ENCODE peak calls at places on chromosome 6, in five cellular contexts. I is tibial nerve, M is sigmoid colon, C is H1, R is HepG2. J is an unnamed sample.

GRCh38 chr6:170271771-170272314 is 19.0 kb downstream of the DLL1 start:
- DNase-seq in C (no peak), R (no peak), M (no peak), I (no peak), J (no peak)

GRCh38 chr6:81552644-81553043 is 199.8 kb downstream of the TENT5A start:
- DNase-seq in I (no peak), R (no peak), C (no peak), M (no peak), J (no peak)

GRCh38 chr6:148508401-148509151 is 165.9 kb downstream of the SASH1 start:
- DNase-seq in M (no peak), R (no peak), C (no peak), I (no peak), J (no peak)

GRCh38 chr6:2426561-2427340 is 181.3 kb upstream of the GMDS start:
- DNase-seq in I (no peak), C (no peak), M (no peak), R (no peak), J (no peak)

GRCh38 chr6:139982652-139983051 is 608.2 kb upstream of the CITED2 start:
- DNase-seq in M (no peak), C (no peak), R (no peak), I (no peak), J (no peak)

GRCh38 chr6:57303931-57304681 is 13.3 kb upstream of the PRIM2 start:
- DNase-seq in C (no peak), I (no peak), R (no peak), M (no peak), J (no peak)

GRCh38 chr6:47426524-47427302 is 50.9 kb upstream of the CD2AP start:
- DNase-seq in I (no peak), C (no peak), R (no peak), M (no peak), J (no peak)

GRCh38 chr6:39062014-39062740 is 13.6 kb downstream of the GLP1R start:
- DNase-seq in I (no peak), R (no peak), M (no peak), C (no peak), J (no peak)

GRCh38 chr6:93721386-93722048 is 302.2 kb upstream of the EPHA7 start:
- DNase-seq in I (no peak), C (peak; percentile 52), R (peak; percentile 1), M (no peak), J (no peak)

GRCh38 chr6:46011241-46012085 is 4.2 kb downstream of the CLIC5 start:
- DNase-seq in M (no peak), I (no peak), R (peak; percentile 34), C (no peak), J (no peak)

GRCh38 chr6:134990262-134990661 is 40.4 kb upstream of the ALDH8A1 start:
- DNase-seq in R (no peak), C (no peak), M (no peak), I (no peak), J (no peak)

GRCh38 chr6:22221630-22222029 is 75.2 kb downstream of the PRL start:
- DNase-seq in I (no peak), R (no peak), C (no peak), M (no peak), J (no peak)

GRCh38 chr6:25660512-25660911 is 8.5 kb downstream of the SCGN start:
- DNase-seq in M (no peak), R (peak; percentile 75), I (no peak), C (no peak), J (no peak)

GRCh38 chr6:50602191-50602810 is 111.0 kb upstream of the TFAP2D start:
- DNase-seq in R (peak; percentile 41), M (no peak), C (no peak), I (no peak), J (no peak)

GRCh38 chr6:10793035-10793434 is 45.3 kb downstream of the MAK start:
- DNase-seq in R (peak; percentile 82), M (no peak), I (no peak), C (no peak), J (no peak)

GRCh38 chr6:79463721-79464120 is 73.5 kb downstream of the LCA5 start:
- DNase-seq in I (no peak), M (no peak), R (peak; percentile 86), C (no peak), J (no peak)

GRCh38 chr6:112910256-112910655 is 563.1 kb downstream of the RFPL4B start:
- DNase-seq in C (no peak), I (no peak), M (no peak), R (no peak), J (no peak)

GRCh38 chr6:108106694-108107093 is 32.2 kb upstream of the OSTM1 start:
- DNase-seq in R (no peak), I (no peak), C (no peak), M (no peak), J (no peak)

GRCh38 chr6:150452642-150453243 is 83.9 kb downstream of the IYD start:
- DNase-seq in C (no peak), I (no peak), R (no peak), M (no peak), J (no peak)

GRCh38 chr6:39294133-39294532 is 20.1 kb downstream of the KCNK17 start:
- DNase-seq in C (no peak), I (no peak), R (no peak), M (no peak), J (no peak)

GRCh38 chr6:81003156-81003555 is 749.3 kb downstream of the TENT5A start:
- DNase-seq in R (no peak), C (no peak), I (no peak), M (no peak), J (no peak)

GRCh38 chr6:11460001-11460668 is 77.4 kb upstream of the TMEM170B start:
- DNase-seq in C (no peak), M (no peak), R (no peak), I (no peak), J (no peak)

GRCh38 chr6:5316946-5317345 is 55.6 kb downstream of the FARS2 start:
- DNase-seq in M (no peak), C (no peak), I (no peak), R (no peak), J (no peak)

GRCh38 chr6:26311012-26311384 is 54.0 kb upstream of the BTN3A2 start:
- DNase-seq in C (peak; percentile 72), I (no peak), R (peak; percentile 38), M (no peak), J (peak; percentile 58)

GRCh38 chr6:169791721-169792131 is 40.3 kb downstream of the ERMARD start:
- DNase-seq in C (peak; percentile 20), R (no peak), I (no peak), M (no peak), J (no peak)

GRCh38 chr6:148231572-148231971 is 111.1 kb upstream of the SASH1 start:
- DNase-seq in M (no peak), I (no peak), R (no peak), C (no peak), J (no peak)

GRCh38 chr6:144365176-144365710 is 80.1 kb downstream of the UTRN start:
- DNase-seq in I (no peak), M (no peak), C (no peak), R (no peak), J (no peak)

GRCh38 chr6:15389759-15390723 is 144.2 kb downstream of the JARID2 start:
- DNase-seq in C (no peak), R (peak; percentile 60), I (no peak), M (no peak), J (no peak)

GRCh38 chr6:15392182-15392581 is 146.3 kb downstream of the JARID2 start:
- DNase-seq in M (no peak), I (no peak), R (no peak), C (no peak), J (no peak)

GRCh38 chr6:15389079-15389758 is 143.3 kb downstream of the JARID2 start:
- DNase-seq in M (peak; percentile 72), I (no peak), C (no peak), R (no peak), J (no peak)

GRCh38 chr6:15393605-15394004 is 147.7 kb downstream of the JARID2 start:
- DNase-seq in I (no peak), R (no peak), C (no peak), M (no peak), J (no peak)

GRCh38 chr6:15391500-15391899 is 145.6 kb downstream of the JARID2 start:
- DNase-seq in M (no peak), C (no peak), R (no peak), I (no peak), J (no peak)
- H3K27ac ChIP-seq in M (no peak overlapping the region), C (no peak overlapping the region), R (no peak overlapping the region), I (peak overlapping the region; percentile 24), J (no peak overlapping the region)

DNA sequence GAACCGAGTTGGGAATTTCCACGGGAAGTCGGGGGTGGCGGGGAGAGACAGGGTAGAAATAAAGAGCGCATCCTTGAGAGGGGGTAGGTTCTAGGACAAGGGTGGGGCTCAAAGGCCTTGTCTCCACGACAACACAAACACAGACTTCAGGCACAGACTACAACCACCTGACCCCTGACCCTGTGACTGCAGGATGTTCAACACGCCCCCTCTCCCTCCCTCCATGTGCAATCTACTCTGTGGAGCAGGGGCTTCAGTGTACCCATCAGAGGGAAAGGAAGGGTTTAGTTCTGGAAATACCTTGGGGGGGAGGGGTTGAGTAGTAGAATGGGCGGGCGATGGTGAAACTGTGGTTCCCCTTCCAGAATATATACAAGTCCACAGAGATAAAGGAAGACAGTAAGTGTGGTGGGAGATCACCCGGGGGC is 651 bp upstream of the TAPBP start:
- DNase-seq in I (no peak), M (peak; percentile 89), R (peak; percentile 80), C (peak; percentile 61), J (peak; percentile 68)
- TF ChIP-seq EP300 in I (no peak), M (no peak), R (no peak), C (no peak), J (no peak)

GRCh38 chr6:158713469-158713868 is 63.6 kb downstream of the SYTL3 start:
- DNase-seq in I (no peak), M (peak; percentile 43), R (no peak), C (no peak), J (no peak)

GRCh38 chr6:158722176-158722729 is 72.4 kb downstream of the SYTL3 start:
- DNase-seq in I (no peak), C (no peak), R (no peak), M (no peak), J (no peak)

GRCh38 chr6:158715330-158716311 is 65.8 kb downstream of the SYTL3 start:
- DNase-seq in R (no peak), I (no peak), M (no peak), C (no peak), J (no peak)

GRCh38 chr6:158717341-158718328 is 67.8 kb downstream of the SYTL3 start:
- DNase-seq in M (peak; percentile 22), C (no peak), R (no peak), I (no peak), J (no peak)

GRCh38 chr6:158718431-158719126 is 68.7 kb downstream of the SYTL3 start:
- DNase-seq in I (no peak), C (peak; percentile 82), M (peak; percentile 51), R (peak; percentile 38), J (no peak)
- H3K27ac ChIP-seq in I (no peak overlapping the region), C (no peak overlapping the region), M (no peak overlapping the region), R (no peak overlapping the region), J (no peak overlapping the region)

DNA sequence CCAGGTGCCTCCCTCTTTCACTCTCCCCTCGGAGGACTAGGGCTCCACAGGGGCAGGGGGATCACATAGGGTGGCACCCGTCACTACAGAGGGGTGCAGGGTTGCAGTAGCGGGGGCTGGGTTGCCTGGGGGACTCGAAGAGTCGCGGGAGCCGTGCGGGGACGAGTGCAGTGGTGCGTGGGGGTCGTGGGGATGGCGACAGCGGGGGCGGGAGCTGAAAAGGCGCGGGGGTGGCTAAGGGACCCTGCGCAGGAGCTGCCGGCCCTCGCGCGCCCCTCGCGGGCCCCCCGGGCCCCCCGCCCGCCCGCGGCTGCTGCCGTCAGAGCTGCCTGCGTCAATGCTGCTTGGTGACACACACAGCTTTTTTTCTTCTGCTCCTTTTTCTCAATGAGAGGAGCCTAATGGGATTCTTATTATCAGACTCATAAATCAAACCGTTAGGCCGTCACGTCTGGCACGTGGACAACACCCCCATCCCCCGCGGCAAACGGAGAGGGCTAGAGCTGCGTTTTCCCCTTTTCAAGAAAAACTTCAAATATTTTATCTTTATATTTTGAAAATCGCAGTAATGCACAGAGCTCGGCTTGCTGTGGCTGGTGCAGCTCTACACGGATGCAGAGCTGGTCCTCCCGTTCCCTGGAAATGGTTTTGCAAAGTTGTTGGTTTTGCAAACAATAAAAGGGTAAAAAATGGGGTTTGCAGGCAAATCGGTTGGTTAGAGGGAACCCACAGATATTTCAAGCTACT is 161.6 kb downstream of the TBXT start:
- DNase-seq in C (no peak), M (peak; percentile 88), I (no peak), R (no peak), J (peak; percentile 93)
- TF ChIP-seq EP300 in C (no peak), M (peak; percentile 96), I (peak; percentile 60), R (no peak), J (peak; percentile 60)